ENCODE peak calls at places on chromosomes 16 and 17, in eight cellular contexts. G, X, S, T, F, V, B and I are unnamed samples.

GRCh38 chr17:35537569-35538209 is at the start of gene SLFN12L:
- DNase-seq in G (no peak), X (no peak), S (no peak), T (peak; percentile 60), F (no peak), V (peak; percentile 70), B (no peak), I (no peak)

GRCh38 chr17:4365628-4366311 is 705 bp downstream of the UBE2G1 start:
- DNase-seq in G (peak; percentile 11), X (peak; percentile 25), S (no peak), T (peak; percentile 56), F (no peak), V (peak; percentile 39), B (peak; percentile 26), I (no peak)

GRCh38 chr16:21166561-21166961 is 8.1 kb downstream of the LDAF1 start:
- DNase-seq in G (no peak), X (no peak), S (no peak), T (no peak), F (no peak), V (no peak), B (no peak), I (peak; percentile 58)

GRCh38 chr17:34665150-34665802 is 85.9 kb downstream of the TMEM132E start:
- DNase-seq in G (no peak), X (no peak), S (no peak), T (peak; percentile 13), F (no peak), V (peak; percentile 9), B (no peak), I (no peak)

GRCh38 chr17:38429476-38430100 is 1.3 kb downstream of the ARHGAP23 start:
- DNase-seq in G (no peak), X (no peak), S (no peak), T (no peak), F (no peak), V (no peak), B (no peak), I (no peak)

GRCh38 chr16:80536246-80536645 is 4.5 kb upstream of the DYNLRB2 start:
- DNase-seq in G (no peak), X (no peak), S (no peak), T (peak; percentile 20), F (no peak), V (no peak), B (no peak), I (no peak)

GRCh38 chr16:5186381-5186903 is 88.8 kb upstream of the EEF2KMT start:
- DNase-seq in G (no peak), X (no peak), S (no peak), T (no peak), F (no peak), V (no peak), B (no peak), I (no peak)

GRCh38 chr17:82242977-82243647 is 14.3 kb downstream of the SLC16A3 start:
- DNase-seq in G (peak; percentile 89), X (no peak), S (no peak), T (no peak), F (no peak), V (no peak), B (peak; percentile 65), I (peak; percentile 27)

GRCh38 chr17:29131814-29132682 is 48.1 kb downstream of the MYO18A start:
- DNase-seq in G (no peak), X (no peak), S (no peak), T (no peak), F (no peak), V (no peak), B (no peak), I (no peak)

GRCh38 chr17:72520665-72521303 is 400.0 kb downstream of the SOX9 start:
- DNase-seq in G (no peak), X (no peak), S (no peak), T (no peak), F (no peak), V (no peak), B (no peak), I (no peak)

GRCh38 chr16:9666834-9667480 is 515.3 kb downstream of the GRIN2A start:
- DNase-seq in G (peak; percentile 20), X (no peak), S (no peak), T (no peak), F (no peak), V (no peak), B (no peak), I (no peak)

GRCh38 chr16:27408012-27408601 is 6.1 kb downstream of the IL21R start:
- DNase-seq in G (no peak), X (no peak), S (no peak), T (peak; percentile 86), F (no peak), V (no peak), B (no peak), I (no peak)

GRCh38 chr16:87628940-87629339 is 26.6 kb downstream of the JPH3 start:
- DNase-seq in G (no peak), X (no peak), S (no peak), T (no peak), F (no peak), V (no peak), B (no peak), I (no peak)

GRCh38 chr16:56029026-56029425 is 153.9 kb upstream of the CES5A start:
- DNase-seq in G (no peak), X (no peak), S (no peak), T (no peak), F (no peak), V (no peak), B (no peak), I (no peak)

GRCh38 chr16:14409563-14409962 is 220.5 kb downstream of the PARN start:
- DNase-seq in G (no peak), X (no peak), S (no peak), T (no peak), F (no peak), V (no peak), B (no peak), I (no peak)

GRCh38 chr16:66521951-66522771 is 27.8 kb downstream of the TK2 start:
- DNase-seq in G (no peak), X (peak; percentile 83), S (peak; percentile 79), T (peak; percentile 98), F (peak; percentile 49), V (peak; percentile 88), B (no peak), I (no peak)

GRCh38 chr17:49760909-49761558 is 2.9 kb downstream of the FAM117A start:
- DNase-seq in G (no peak), X (no peak), S (no peak), T (no peak), F (no peak), V (no peak), B (no peak), I (no peak)

GRCh38 chr17:41530062-41531048 is 2.2 kb upstream of the KRT19 start:
- DNase-seq in G (no peak), X (no peak), S (no peak), T (no peak), F (peak; percentile 44), V (no peak), B (no peak), I (no peak)

GRCh38 chr16:9499921-9500593 is 408.6 kb downstream of the HAPSTR1 start:
- DNase-seq in G (no peak), X (no peak), S (no peak), T (no peak), F (no peak), V (no peak), B (no peak), I (no peak)

GRCh38 chr17:21013983-21014382 is 28.8 kb downstream of the USP22 start:
- DNase-seq in G (no peak), X (no peak), S (no peak), T (no peak), F (no peak), V (no peak), B (no peak), I (no peak)

GRCh38 chr17:19331134-19331533 is 31.4 kb downstream of the B9D1 start:
- DNase-seq in G (no peak), X (no peak), S (no peak), T (no peak), F (no peak), V (no peak), B (no peak), I (no peak)

GRCh38 chr16:86994651-86995171 is 322.5 kb downstream of the C16orf95 start:
- DNase-seq in G (no peak), X (no peak), S (no peak), T (no peak), F (no peak), V (no peak), B (no peak), I (no peak)

GRCh38 chr17:5418858-5419355 is 555 bp downstream of the NUP88 start:
- DNase-seq in G (peak; percentile 25), X (peak; percentile 33), S (peak; percentile 9), T (peak; percentile 87), F (no peak), V (peak; percentile 80), B (no peak), I (no peak)

GRCh38 chr17:81712468-81713003 is 452 bp downstream of the SLC25A10 start:
- DNase-seq in G (no peak), X (no peak), S (no peak), T (peak; percentile 37), F (no peak), V (no peak), B (no peak), I (no peak)

GRCh38 chr16:84302111-84302954 is 7.7 kb downstream of the WFDC1 start:
- DNase-seq in G (no peak), X (no peak), S (no peak), T (no peak), F (no peak), V (no peak), B (no peak), I (no peak)

GRCh38 chr16:27460213-27460612 is 58.2 kb downstream of the IL21R start:
- DNase-seq in G (no peak), X (no peak), S (no peak), T (no peak), F (no peak), V (no peak), B (no peak), I (no peak)

GRCh38 chr16:67847064-67847861 is at the start of gene CENPT:
- DNase-seq in G (peak; percentile 64), X (no peak), S (no peak), T (peak; percentile 69), F (no peak), V (peak; percentile 63), B (peak; percentile 65), I (no peak)

GRCh38 chr16:16797239-16797638 is 418.3 kb downstream of the NPIPA7 start:
- DNase-seq in G (no peak), X (no peak), S (no peak), T (peak; percentile 11), F (no peak), V (no peak), B (no peak), I (no peak)

GRCh38 chr17:55845385-55845784 is 94.5 kb downstream of the PCTP start:
- DNase-seq in G (peak; percentile 40), X (peak; percentile 1), S (no peak), T (peak; percentile 26), F (no peak), V (peak; percentile 9), B (peak; percentile 22), I (no peak)

GRCh38 chr16:60123387-60124023 is 1389.4 kb upstream of the GOT2 start:
- DNase-seq in G (no peak), X (no peak), S (no peak), T (no peak), F (no peak), V (no peak), B (no peak), I (no peak)

GRCh38 chr16:58158137-58158536 is 29.0 kb upstream of the CFAP20 start:
- DNase-seq in G (no peak), X (no peak), S (no peak), T (no peak), F (no peak), V (no peak), B (no peak), I (no peak)

GRCh38 chr16:84475643-84476240 is 28.7 kb downstream of the MEAK7 start:
- DNase-seq in G (no peak), X (no peak), S (no peak), T (no peak), F (no peak), V (no peak), B (no peak), I (no peak)

GRCh38 chr17:13647551-13647950 is 45.8 kb upstream of the HS3ST3A1 start:
- DNase-seq in G (peak; percentile 54), X (no peak), S (no peak), T (no peak), F (no peak), V (no peak), B (no peak), I (no peak)

GRCh38 chr16:11585460-11586374 is 1.0 kb downstream of the LITAF start:
- DNase-seq in G (no peak), X (no peak), S (no peak), T (peak; percentile 43), F (no peak), V (no peak), B (no peak), I (no peak)